ENCODE peak calls at places on chromosomes 2 and 18, in seven cellular contexts. C is cardiac muscle cell, J is mesenchymal stem cell, X is OCI-LY7, V is PC-9, G is endodermal cell, F is Peyer's patch. E is an unnamed sample.

GRCh38 chr2:140600116-140600515 is 1530.7 kb downstream of the LRP1B start:
- DNase-seq in F (no peak), C (peak; percentile 75), J (peak; percentile 47), G (no peak), X (no peak), V (no peak), E (no peak)

GRCh38 chr2:230798769-230799399 is 65.9 kb upstream of the ITM2C start:
- DNase-seq in J (peak; percentile 69), F (no peak), V (no peak), G (no peak), C (peak; percentile 76), X (peak; percentile 70), E (no peak)

GRCh38 chr18:75036941-75037516 is 171.9 kb downstream of the PTGR3 start:
- DNase-seq in F (no peak), X (no peak), C (peak; percentile 2), V (no peak), J (peak; percentile 89), G (no peak), E (no peak)

GRCh38 chr2:156647377-156648010 is 211.3 kb downstream of the GPD2 start:
- DNase-seq in C (no peak), J (no peak), V (no peak), F (no peak), G (no peak), X (no peak), E (no peak)

GRCh38 chr2:5365871-5366461 is 326.2 kb upstream of the SOX11 start:
- DNase-seq in C (peak; percentile 1), V (peak; percentile 41), X (peak; percentile 60), G (peak; percentile 95), J (peak; percentile 41), F (no peak), E (peak; percentile 54)

GRCh38 chr2:197028230-197028629 is 101.7 kb upstream of the PGAP1 start:
- DNase-seq in C (peak; percentile 87), V (peak; percentile 22), F (no peak), X (no peak), G (no peak), J (peak; percentile 72), E (no peak)

GRCh38 chr2:126656311-126657145 is 570 bp downstream of the GYPC start:
- DNase-seq in F (peak; percentile 54), X (peak; percentile 52), G (peak; percentile 88), C (peak; percentile 59), J (no peak), V (no peak), E (peak; percentile 80)

GRCh38 chr2:237697586-237698337 is 70.4 kb downstream of the LRRFIP1 start:
- DNase-seq in J (peak; percentile 63), G (no peak), F (peak; percentile 60), V (no peak), X (peak; percentile 72), C (peak; percentile 57), E (no peak)

GRCh38 chr2:63654959-63655358 is 66.2 kb downstream of the MDH1 start:
- DNase-seq in J (no peak), X (no peak), G (no peak), F (no peak), C (peak; percentile 66), V (no peak), E (no peak)

GRCh38 chr2:38190542-38191218 is 114.7 kb upstream of the CYP1B1 start:
- DNase-seq in C (peak; percentile 88), G (no peak), F (no peak), J (peak; percentile 64), V (no peak), X (no peak), E (no peak)

GRCh38 chr2:240764605-240765004 is 55.4 kb downstream of the KIF1A start:
- DNase-seq in F (no peak), X (no peak), J (no peak), C (no peak), V (no peak), G (no peak), E (no peak)

GRCh38 chr2:58614259-58614658 is 373.1 kb upstream of the FANCL start:
- DNase-seq in F (no peak), G (no peak), J (no peak), V (no peak), C (no peak), X (no peak), E (no peak)

GRCh38 chr2:169734172-169734847 is 678 bp downstream of the KLHL23 start:
- DNase-seq in J (peak; percentile 22), G (peak; percentile 80), C (peak; percentile 14), V (peak; percentile 12), X (no peak), F (no peak), E (peak; percentile 67)

DNA sequence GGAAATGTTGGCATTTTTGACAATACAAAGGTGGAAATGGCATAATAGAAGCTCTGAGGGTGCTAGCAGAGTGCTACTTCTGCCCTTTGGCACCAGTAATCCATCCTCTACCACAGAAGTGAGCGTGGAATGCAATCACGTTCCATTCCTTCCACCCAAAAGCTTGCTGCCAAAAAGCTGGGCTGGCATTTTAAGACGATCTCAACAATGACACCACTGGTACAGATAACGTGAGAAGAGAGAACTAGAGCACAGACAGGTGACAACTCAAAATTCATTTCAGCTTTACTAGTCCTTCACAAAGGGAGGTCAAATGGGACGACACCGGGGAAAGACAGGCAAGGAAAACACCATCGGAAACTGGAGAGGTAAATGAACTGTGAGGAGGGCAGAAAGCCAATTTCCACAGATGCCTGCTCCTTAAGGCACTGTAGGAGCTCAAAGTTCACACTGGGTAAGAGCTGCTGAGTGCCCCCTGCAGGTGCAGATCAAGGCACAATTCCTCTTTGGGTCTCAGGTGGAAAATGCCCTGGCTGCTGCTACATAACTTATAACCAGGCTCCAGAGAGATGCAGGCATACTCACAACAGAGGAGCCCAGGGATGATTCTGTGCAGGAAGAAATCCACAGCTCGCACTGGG is 50.7 kb upstream of the RNU4ATAC start:
- DNase-seq in J (no peak), V (no peak), F (peak; percentile 75), X (peak; percentile 5), G (peak; percentile 82), C (peak; percentile 43), E (peak; percentile 46)
- H3K4me1 ChIP-seq in J (peaks cover 12% of the 10 kb centered on the region), V (peaks cover 16% of the 10 kb centered on the region), F (no peaks in the 10 kb centered on the region), X (peaks cover 8% of the 10 kb centered on the region), G (peaks cover 30% of the 10 kb centered on the region), C (peaks cover 35% of the 10 kb centered on the region), E (peaks cover 13% of the 10 kb centered on the region)

DNA sequence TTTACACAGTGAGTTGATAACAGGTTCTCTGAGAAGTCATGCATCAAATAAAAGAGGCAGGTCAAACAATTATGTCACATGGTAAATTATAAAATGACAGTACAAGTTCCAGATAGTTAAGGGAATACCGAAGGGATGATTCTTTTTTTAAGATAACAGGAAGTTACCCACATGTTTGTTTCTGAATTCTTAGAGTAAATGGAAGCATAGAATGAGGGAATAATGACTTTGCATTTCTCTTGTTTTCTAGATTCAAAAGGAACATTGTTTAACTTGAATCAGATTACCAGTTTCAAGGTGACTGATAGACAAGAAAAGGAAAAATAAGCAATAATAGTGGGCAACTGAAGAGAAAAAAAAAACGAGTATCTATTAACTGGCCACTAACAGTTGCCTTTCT is 124.5 kb downstream of the MIB1 start:
- DNase-seq in X (no peak), G (no peak), C (no peak), F (no peak), V (no peak), J (no peak), E (no peak)
- H3K4me1 ChIP-seq in X (no peaks in the 10 kb centered on the region), G (peaks cover 3% of the 10 kb centered on the region), C (no peaks in the 10 kb centered on the region), F (no peaks in the 10 kb centered on the region), V (no peaks in the 10 kb centered on the region), J (no peaks in the 10 kb centered on the region), E (no peaks in the 10 kb centered on the region)

GRCh38 chr2:236663267-236663666 is 93.6 kb downstream of the ACKR3 start:
- DNase-seq in J (no peak), G (no peak), V (no peak), F (peak; percentile 65), X (no peak), C (peak; percentile 91), E (peak; percentile 90)
- H3K4me1 ChIP-seq in J (peaks cover 12% of the 10 kb centered on the region), G (peaks cover 20% of the 10 kb centered on the region), V (peaks cover 29% of the 10 kb centered on the region), F (no peaks in the 10 kb centered on the region), X (no peaks in the 10 kb centered on the region), C (peaks cover 5% of the 10 kb centered on the region), E (peaks cover 8% of the 10 kb centered on the region)

GRCh38 chr2:28219134-28219533 is 173.5 kb upstream of the FOSL2 start:
- DNase-seq in J (peak; percentile 20), F (no peak), G (no peak), C (no peak), X (no peak), V (no peak), E (no peak)

GRCh38 chr2:28217042-28217740 is 175.5 kb upstream of the FOSL2 start:
- DNase-seq in V (no peak), J (no peak), G (no peak), X (no peak), F (no peak), C (no peak), E (no peak)

GRCh38 chr2:28219736-28220364 is 172.8 kb upstream of the FOSL2 start:
- DNase-seq in F (no peak), J (no peak), X (no peak), G (no peak), V (no peak), C (no peak), E (no peak)

GRCh38 chr2:28210535-28210934 is 182.1 kb upstream of the FOSL2 start:
- DNase-seq in C (no peak), G (no peak), X (no peak), F (no peak), V (no peak), J (no peak), E (no peak)

DNA sequence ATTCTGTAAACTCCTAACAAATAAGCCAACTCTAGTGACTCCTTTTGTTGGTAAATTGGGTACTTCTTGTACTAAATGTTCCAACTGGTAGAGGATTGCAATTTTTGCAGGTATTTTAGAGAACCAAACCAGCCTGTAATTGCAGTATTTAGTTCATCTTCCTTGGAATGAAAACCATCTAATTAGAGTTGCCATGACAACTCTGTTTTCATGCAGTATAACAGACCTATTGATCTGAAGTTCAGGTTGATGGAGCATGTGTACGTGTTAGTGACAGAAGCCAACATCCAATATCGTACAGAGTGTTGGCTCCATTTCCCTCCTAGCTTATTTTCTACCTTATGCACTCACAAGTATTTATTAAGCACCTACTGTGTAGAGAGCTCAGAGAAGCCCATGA is 176.3 kb upstream of the FOSL2 start:
- DNase-seq in F (no peak), X (no peak), V (no peak), G (no peak), J (no peak), C (no peak), E (no peak)
- H3K4me1 ChIP-seq in F (no peaks in the 10 kb centered on the region), X (no peaks in the 10 kb centered on the region), V (peaks cover 11% of the 10 kb centered on the region), G (no peaks in the 10 kb centered on the region), J (no peaks in the 10 kb centered on the region), C (peaks cover 12% of the 10 kb centered on the region), E (peaks cover 1% of the 10 kb centered on the region)

DNA sequence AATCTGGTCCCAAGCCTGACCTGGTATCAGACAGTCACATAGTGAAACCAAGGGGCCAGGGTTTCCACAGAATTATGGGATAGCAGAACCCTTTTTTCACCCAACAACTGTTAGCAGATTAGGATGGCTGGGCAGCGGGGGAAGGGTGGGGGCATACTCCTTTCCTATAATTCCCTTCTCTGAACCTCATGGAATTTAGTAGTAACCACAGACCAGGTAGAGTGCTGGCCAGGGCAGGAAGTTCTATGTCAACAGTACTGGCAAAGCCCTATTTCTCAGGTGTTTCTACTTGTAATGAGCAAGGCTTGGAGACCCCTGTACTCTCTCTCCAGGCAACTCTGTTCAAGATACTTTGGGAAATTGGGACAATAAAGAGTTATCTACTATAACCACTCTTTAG is 174.6 kb downstream of the THADA start:
- DNase-seq in G (no peak), V (peak; percentile 20), F (no peak), C (no peak), J (no peak), X (no peak), E (no peak)
- H3K4me1 ChIP-seq in G (no peaks in the 10 kb centered on the region), V (peaks cover 64% of the 10 kb centered on the region), F (no peaks in the 10 kb centered on the region), C (peaks cover 8% of the 10 kb centered on the region), J (no peaks in the 10 kb centered on the region), X (peaks cover 14% of the 10 kb centered on the region), E (no peaks in the 10 kb centered on the region)

GRCh38 chr18:23716966-23717365 is 27.7 kb downstream of the LAMA3 start:
- DNase-seq in G (no peak), V (no peak), J (peak; percentile 28), C (no peak), F (no peak), X (no peak), E (no peak)
- H3K4me1 ChIP-seq in G (peaks cover 10% of the 10 kb centered on the region), V (peaks cover 20% of the 10 kb centered on the region), J (peaks cover 10% of the 10 kb centered on the region), C (peaks cover 5% of the 10 kb centered on the region), F (no peaks in the 10 kb centered on the region), X (no peaks in the 10 kb centered on the region), E (no peaks in the 10 kb centered on the region)